ENCODE peak calls at places on chromosomes 5 and 9, in four cellular contexts. One of them, this sample, is unnamed.
A peak's percentile ranks its signal among the peaks of the same experiment; 100 is the strongest.

GRCh38 chr5:66987126-66987525 is 209.5 kb downstream of the CD180 start:
- DNase-seq in CD8-positive, alpha-beta T cell: no peak
- DNase-seq in SW480: no peak
- DNase-seq in GM04504: no peak
- DNase-seq in this sample: no peak

GRCh38 chr9:108933231-108933630 is 693 bp downstream of the ELP1 start:
- DNase-seq in CD8-positive, alpha-beta T cell: no peak
- DNase-seq in SW480: peak; percentile 14
- DNase-seq in GM04504: no peak
- DNase-seq in this sample: no peak

GRCh38 chr9:124264812-124265211 is 7.1 kb downstream of the NEK6 start:
- DNase-seq in CD8-positive, alpha-beta T cell: no peak
- DNase-seq in SW480: peak; percentile 92
- DNase-seq in GM04504: peak; percentile 79
- DNase-seq in this sample: no peak

GRCh38 chr5:115470921-115471320 is 73.7 kb downstream of the FEM1C start:
- DNase-seq in CD8-positive, alpha-beta T cell: no peak
- DNase-seq in SW480: no peak
- DNase-seq in GM04504: no peak
- DNase-seq in this sample: no peak

GRCh38 chr9:97980479-97980803 is 2.7 kb upstream of the ANP32B start:
- DNase-seq in CD8-positive, alpha-beta T cell: no peak
- DNase-seq in SW480: peak; percentile 34
- DNase-seq in GM04504: no peak
- DNase-seq in this sample: no peak

GRCh38 chr5:149357370-149358293 is at the start of gene PCYOX1L:
- DNase-seq in CD8-positive, alpha-beta T cell: peak; percentile 93
- DNase-seq in SW480: peak; percentile 98
- DNase-seq in GM04504: peak; percentile 84
- DNase-seq in this sample: peak; percentile 97

GRCh38 chr9:14277202-14277601 is 36.7 kb downstream of the NFIB start:
- DNase-seq in CD8-positive, alpha-beta T cell: no peak
- DNase-seq in SW480: no peak
- DNase-seq in GM04504: peak; percentile 13
- DNase-seq in this sample: no peak

GRCh38 chr9:131562032-131562959 is 17.0 kb downstream of the PRRT1B start:
- DNase-seq in CD8-positive, alpha-beta T cell: no peak
- DNase-seq in SW480: no peak
- DNase-seq in GM04504: no peak
- DNase-seq in this sample: no peak

GRCh38 chr5:148760945-148761638 is 65.3 kb upstream of the ADRB2 start:
- DNase-seq in CD8-positive, alpha-beta T cell: no peak
- DNase-seq in SW480: peak; percentile 5
- DNase-seq in GM04504: no peak
- DNase-seq in this sample: no peak